ENCODE peak calls at places on chromosomes 3 and 15, in seven cellular contexts. One of them, this sample, is unnamed.
A peak's percentile ranks its signal among the peaks of the same experiment; 100 is the strongest.

GRCh38 chr3:72368331-72368975 is 479.8 kb downstream of the SHQ1 start:
- DNase-seq in tibial nerve: no peak
- DNase-seq in K562: no peak
- DNase-seq in H1: no peak
- DNase-seq in A549: no peak
- DNase-seq in stomach: no peak
- DNase-seq in upper lobe of left lung: no peak
- DNase-seq in this sample: no peak

GRCh38 chr3:191378142-191378541 is 47.8 kb upstream of the UTS2B start:
- DNase-seq in tibial nerve: no peak
- DNase-seq in K562: no peak
- DNase-seq in H1: no peak
- DNase-seq in A549: no peak
- DNase-seq in stomach: no peak
- DNase-seq in upper lobe of left lung: no peak
- DNase-seq in this sample: no peak

GRCh38 chr15:78599189-78599588 is 21.6 kb downstream of the CHRNA3 start:
- DNase-seq in tibial nerve: no peak
- DNase-seq in K562: peak; percentile 25
- DNase-seq in H1: no peak
- DNase-seq in A549: no peak
- DNase-seq in stomach: no peak
- DNase-seq in upper lobe of left lung: no peak
- DNase-seq in this sample: no peak

GRCh38 chr15:42084465-42085235 is 9.7 kb downstream of the PLA2G4D start:
- DNase-seq in tibial nerve: peak; percentile 35
- DNase-seq in K562: peak; percentile 80
- DNase-seq in H1: peak; percentile 91
- DNase-seq in A549: peak; percentile 52
- DNase-seq in stomach: peak; percentile 81
- DNase-seq in upper lobe of left lung: peak; percentile 93
- DNase-seq in this sample: peak; percentile 32

GRCh38 chr3:42755681-42756578 is 17.1 kb downstream of the CCDC13 start:
- DNase-seq in tibial nerve: no peak
- DNase-seq in K562: peak; percentile 42
- DNase-seq in H1: peak; percentile 52
- DNase-seq in A549: peak; percentile 28
- DNase-seq in stomach: peak; percentile 51
- DNase-seq in upper lobe of left lung: no peak
- DNase-seq in this sample: no peak

GRCh38 chr15:87848012-87848411 is 408.5 kb downstream of the NTRK3 start:
- DNase-seq in tibial nerve: no peak
- DNase-seq in K562: no peak
- DNase-seq in H1: no peak
- DNase-seq in A549: no peak
- DNase-seq in stomach: no peak
- DNase-seq in upper lobe of left lung: no peak
- DNase-seq in this sample: no peak

GRCh38 chr15:58138106-58138505 is at the start of gene AQP9:
- DNase-seq in tibial nerve: no peak
- DNase-seq in K562: no peak
- DNase-seq in H1: no peak
- DNase-seq in A549: no peak
- DNase-seq in stomach: no peak
- DNase-seq in upper lobe of left lung: no peak
- DNase-seq in this sample: no peak

GRCh38 chr15:68565701-68566100 is 13.1 kb upstream of the CORO2B start:
- DNase-seq in tibial nerve: no peak
- DNase-seq in K562: no peak
- DNase-seq in H1: no peak
- DNase-seq in A549: no peak
- DNase-seq in stomach: no peak
- DNase-seq in upper lobe of left lung: no peak
- DNase-seq in this sample: peak; percentile 13

GRCh38 chr3:10845839-10846656 is 30.0 kb downstream of the SLC6A11 start:
- DNase-seq in tibial nerve: no peak
- DNase-seq in K562: no peak
- DNase-seq in H1: no peak
- DNase-seq in A549: no peak
- DNase-seq in stomach: no peak
- DNase-seq in upper lobe of left lung: peak; percentile 30
- DNase-seq in this sample: no peak

GRCh38 chr3:177622520-177622919 is 425.2 kb upstream of the TBL1XR1 start:
- DNase-seq in tibial nerve: no peak
- DNase-seq in K562: no peak
- DNase-seq in H1: no peak
- DNase-seq in A549: peak; percentile 26
- DNase-seq in stomach: no peak
- DNase-seq in upper lobe of left lung: no peak
- DNase-seq in this sample: no peak

GRCh38 chr3:26068890-26069289 is 279.0 kb downstream of the OXSM start:
- DNase-seq in tibial nerve: no peak
- DNase-seq in K562: no peak
- DNase-seq in H1: no peak
- DNase-seq in A549: no peak
- DNase-seq in stomach: no peak
- DNase-seq in upper lobe of left lung: no peak
- DNase-seq in this sample: no peak

GRCh38 chr3:5016218-5017161 is 37.3 kb downstream of the BHLHE40 start:
- DNase-seq in tibial nerve: no peak
- DNase-seq in K562: peak; percentile 81
- DNase-seq in H1: no peak
- DNase-seq in A549: peak; percentile 95
- DNase-seq in stomach: peak; percentile 59
- DNase-seq in upper lobe of left lung: no peak
- DNase-seq in this sample: no peak

GRCh38 chr15:40867200-40867599 is 6.8 kb downstream of the RHOV start:
- DNase-seq in tibial nerve: no peak
- DNase-seq in K562: no peak
- DNase-seq in H1: no peak
- DNase-seq in A549: no peak
- DNase-seq in stomach: no peak
- DNase-seq in upper lobe of left lung: no peak
- DNase-seq in this sample: no peak

GRCh38 chr3:105351821-105352220 is 14.9 kb upstream of the ALCAM start:
- DNase-seq in tibial nerve: no peak
- DNase-seq in K562: no peak
- DNase-seq in H1: no peak
- DNase-seq in A549: no peak
- DNase-seq in stomach: no peak
- DNase-seq in upper lobe of left lung: no peak
- DNase-seq in this sample: no peak

GRCh38 chr15:58026051-58026450 is 39.5 kb downstream of the ALDH1A2 start:
- DNase-seq in tibial nerve: no peak
- DNase-seq in K562: no peak
- DNase-seq in H1: no peak
- DNase-seq in A549: no peak
- DNase-seq in stomach: no peak
- DNase-seq in upper lobe of left lung: no peak
- DNase-seq in this sample: no peak

GRCh38 chr15:29570121-29570930 is 251.9 kb downstream of the TJP1 start:
- DNase-seq in tibial nerve: no peak
- DNase-seq in K562: no peak
- DNase-seq in H1: peak; percentile 70
- DNase-seq in A549: peak; percentile 20
- DNase-seq in stomach: no peak
- DNase-seq in upper lobe of left lung: peak; percentile 77
- DNase-seq in this sample: no peak

GRCh38 chr3:5217824-5218595 is 30.5 kb downstream of the EDEM1 start:
- DNase-seq in tibial nerve: no peak
- DNase-seq in K562: no peak
- DNase-seq in H1: no peak
- DNase-seq in A549: no peak
- DNase-seq in stomach: no peak
- DNase-seq in upper lobe of left lung: no peak
- DNase-seq in this sample: peak; percentile 49

GRCh38 chr3:81958967-81959625 is 197.7 kb upstream of the GBE1 start:
- DNase-seq in tibial nerve: no peak
- DNase-seq in K562: no peak
- DNase-seq in H1: no peak
- DNase-seq in A549: no peak
- DNase-seq in stomach: no peak
- DNase-seq in upper lobe of left lung: no peak
- DNase-seq in this sample: no peak

GRCh38 chr3:57026918-57027317 is 33.5 kb upstream of the SPATA12 start:
- DNase-seq in tibial nerve: no peak
- DNase-seq in K562: no peak
- DNase-seq in H1: no peak
- DNase-seq in A549: peak; percentile 15
- DNase-seq in stomach: no peak
- DNase-seq in upper lobe of left lung: no peak
- DNase-seq in this sample: no peak

GRCh38 chr15:76512971-76513370 is 176.4 kb downstream of the ISL2 start:
- DNase-seq in tibial nerve: no peak
- DNase-seq in K562: no peak
- DNase-seq in H1: no peak
- DNase-seq in A549: no peak
- DNase-seq in stomach: no peak
- DNase-seq in upper lobe of left lung: no peak
- DNase-seq in this sample: no peak

GRCh38 chr3:38582316-38582715 is 67.2 kb downstream of the SCN5A start:
- DNase-seq in tibial nerve: no peak
- DNase-seq in K562: no peak
- DNase-seq in H1: peak; percentile 39
- DNase-seq in A549: no peak
- DNase-seq in stomach: peak; percentile 19
- DNase-seq in upper lobe of left lung: no peak
- DNase-seq in this sample: no peak

GRCh38 chr3:195035345-195036202 is 235.4 kb downstream of the XXYLT1 start:
- DNase-seq in tibial nerve: no peak
- DNase-seq in K562: no peak
- DNase-seq in H1: peak; percentile 63
- DNase-seq in A549: no peak
- DNase-seq in stomach: no peak
- DNase-seq in upper lobe of left lung: peak; percentile 82
- DNase-seq in this sample: no peak
- TF ChIP-seq EP300 in tibial nerve: no peak
- TF ChIP-seq EP300 in K562: no peak
- TF ChIP-seq EP300 in H1: no peak
- TF ChIP-seq EP300 in A549: no peak
- TF ChIP-seq EP300 in stomach: no peak
- TF ChIP-seq EP300 in upper lobe of left lung: no peak
- TF ChIP-seq EP300 in this sample: no peak

DNA sequence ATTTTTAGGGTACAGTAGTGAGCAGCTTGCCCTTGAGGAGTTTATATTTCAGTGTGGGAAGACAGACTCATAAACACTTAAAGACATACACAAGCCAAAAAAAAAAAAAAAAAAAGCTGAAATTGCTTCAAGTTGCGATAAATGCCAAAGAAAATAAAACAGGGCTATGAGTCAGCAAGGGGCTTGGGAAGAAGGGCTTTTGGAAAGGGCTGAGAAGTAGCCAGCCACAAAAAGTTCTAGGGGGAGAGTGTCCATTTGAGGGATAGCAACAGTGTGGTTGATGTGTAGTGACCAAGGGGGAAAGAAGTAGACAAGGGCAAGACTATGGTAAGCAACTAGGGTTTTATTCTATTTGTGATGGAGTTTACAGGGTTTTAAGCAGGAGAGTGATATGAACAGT is 185.5 kb downstream of the ADAMTS9 start:
- DNase-seq in tibial nerve: no peak
- DNase-seq in K562: no peak
- DNase-seq in H1: no peak
- DNase-seq in A549: no peak
- DNase-seq in stomach: no peak
- DNase-seq in upper lobe of left lung: no peak
- DNase-seq in this sample: no peak
- TF ChIP-seq EP300 in tibial nerve: no peak
- TF ChIP-seq EP300 in K562: no peak
- TF ChIP-seq EP300 in H1: no peak
- TF ChIP-seq EP300 in A549: no peak
- TF ChIP-seq EP300 in stomach: no peak
- TF ChIP-seq EP300 in upper lobe of left lung: no peak
- TF ChIP-seq EP300 in this sample: no peak

GRCh38 chr3:58421004-58421403 is 12.6 kb downstream of the PDHB start:
- DNase-seq in tibial nerve: no peak
- DNase-seq in K562: no peak
- DNase-seq in H1: no peak
- DNase-seq in A549: no peak
- DNase-seq in stomach: no peak
- DNase-seq in upper lobe of left lung: no peak
- DNase-seq in this sample: no peak

GRCh38 chr3:58422756-58423324 is 10.8 kb downstream of the PDHB start:
- DNase-seq in tibial nerve: no peak
- DNase-seq in K562: no peak
- DNase-seq in H1: no peak
- DNase-seq in A549: peak; percentile 51
- DNase-seq in stomach: no peak
- DNase-seq in upper lobe of left lung: no peak
- DNase-seq in this sample: no peak

GRCh38 chr3:58427661-58428361 is 5.8 kb downstream of the PDHB start:
- DNase-seq in tibial nerve: no peak
- DNase-seq in K562: no peak
- DNase-seq in H1: no peak
- DNase-seq in A549: no peak
- DNase-seq in stomach: no peak
- DNase-seq in upper lobe of left lung: no peak
- DNase-seq in this sample: no peak

GRCh38 chr3:58425782-58426181 is 7.8 kb downstream of the PDHB start:
- DNase-seq in tibial nerve: no peak
- DNase-seq in K562: no peak
- DNase-seq in H1: no peak
- DNase-seq in A549: no peak
- DNase-seq in stomach: no peak
- DNase-seq in upper lobe of left lung: no peak
- DNase-seq in this sample: no peak

GRCh38 chr3:58424613-58425012 is 9.0 kb downstream of the PDHB start:
- DNase-seq in tibial nerve: no peak
- DNase-seq in K562: no peak
- DNase-seq in H1: no peak
- DNase-seq in A549: no peak
- DNase-seq in stomach: no peak
- DNase-seq in upper lobe of left lung: no peak
- DNase-seq in this sample: no peak
- TF ChIP-seq EP300 in tibial nerve: no peak
- TF ChIP-seq EP300 in K562: no peak
- TF ChIP-seq EP300 in H1: no peak
- TF ChIP-seq EP300 in A549: no peak
- TF ChIP-seq EP300 in stomach: no peak
- TF ChIP-seq EP300 in upper lobe of left lung: no peak
- TF ChIP-seq EP300 in this sample: no peak

GRCh38 chr15:50765202-50765967 is at the start of gene SPPL2A:
- DNase-seq in tibial nerve: peak; percentile 48
- DNase-seq in K562: peak; percentile 97
- DNase-seq in H1: peak; percentile 85
- DNase-seq in A549: peak; percentile 93
- DNase-seq in stomach: peak; percentile 81
- DNase-seq in upper lobe of left lung: peak; percentile 96
- DNase-seq in this sample: peak; percentile 83
- TF ChIP-seq EP300 in tibial nerve: no peak
- TF ChIP-seq EP300 in K562: peak; percentile 39
- TF ChIP-seq EP300 in H1: no peak
- TF ChIP-seq EP300 in A549: no peak
- TF ChIP-seq EP300 in stomach: no peak
- TF ChIP-seq EP300 in upper lobe of left lung: no peak
- TF ChIP-seq EP300 in this sample: no peak

GRCh38 chr3:144128117-144128892 is 156.7 kb downstream of the DIPK2A start:
- DNase-seq in tibial nerve: no peak
- DNase-seq in K562: no peak
- DNase-seq in H1: no peak
- DNase-seq in A549: no peak
- DNase-seq in stomach: no peak
- DNase-seq in upper lobe of left lung: no peak
- DNase-seq in this sample: no peak
- TF ChIP-seq EP300 in tibial nerve: no peak
- TF ChIP-seq EP300 in K562: no peak
- TF ChIP-seq EP300 in H1: no peak
- TF ChIP-seq EP300 in A549: no peak
- TF ChIP-seq EP300 in stomach: no peak
- TF ChIP-seq EP300 in upper lobe of left lung: no peak
- TF ChIP-seq EP300 in this sample: no peak